ENCODE peak calls at places on chromosomes 1 and 21, in seven cellular contexts. O is HFF-Myc, F is psoas muscle, B is HEK293T, X is DMS79, Z is mucosa of gallbladder, M is esophagus muscularis mucosa. H is an unnamed sample.

GRCh38 chr1:85607126-85607912 is 26.8 kb downstream of the CCN1 start:
- DNase-seq in B (no peak), Z (peak), X (no peak), M (no peak), O (peak), F (no peak), H (peak)

GRCh38 chr1:28104866-28105467 is 16.6 kb upstream of the EYA3 start:
- DNase-seq in M (no peak), X (no peak), Z (peak), B (peak), F (no peak), O (no peak), H (peak)

GRCh38 chr1:77287535-77287934 is 5.7 kb downstream of the AK5 start:
- DNase-seq in X (no peak), Z (no peak), F (no peak), O (no peak), M (no peak), B (no peak), H (no peak)

GRCh38 chr1:112985123-112985522 is 29.1 kb upstream of the SLC16A1 start:
- DNase-seq in O (no peak), Z (no peak), M (no peak), X (no peak), F (no peak), B (no peak), H (no peak)

GRCh38 chr1:153397924-153398651 is 7.2 kb upstream of the S100A8 start:
- DNase-seq in O (no peak), Z (peak), X (no peak), B (no peak), F (no peak), M (peak), H (no peak)

GRCh38 chr1:9164537-9164910 is 35.6 kb upstream of the GPR157 start:
- DNase-seq in O (no peak), F (no peak), Z (no peak), M (no peak), X (no peak), B (no peak), H (no peak)

GRCh38 chr1:84450916-84451315 is 28.1 kb upstream of the RPF1 start:
- DNase-seq in O (no peak), F (no peak), X (no peak), M (no peak), Z (no peak), B (no peak), H (no peak)

GRCh38 chr1:109399326-109399957 is 1.7 kb upstream of the SORT1 start:
- DNase-seq in Z (peak), O (peak), F (no peak), B (peak), M (no peak), X (peak), H (peak)

GRCh38 chr1:61561666-61562065 is 163.3 kb downstream of the TM2D1 start:
- DNase-seq in Z (no peak), B (no peak), O (no peak), M (no peak), F (no peak), X (no peak), H (no peak)

GRCh38 chr21:45209046-45209445 is 78.6 kb downstream of the POFUT2 start:
- DNase-seq in M (no peak), O (peak), Z (no peak), F (no peak), X (no peak), B (no peak), H (no peak)

GRCh38 chr1:203628185-203628996 is 1.8 kb downstream of the ATP2B4 start:
- DNase-seq in B (peak), Z (no peak), F (peak), X (peak), O (no peak), M (no peak), H (peak)

GRCh38 chr1:53942149-53942957 is 3.1 kb downstream of the IFT25 start:
- DNase-seq in B (no peak), F (no peak), O (no peak), X (no peak), Z (no peak), M (no peak), H (no peak)

GRCh38 chr1:8293141-8293540 is 24.8 kb upstream of the SLC45A1 start:
- DNase-seq in O (no peak), X (no peak), M (no peak), F (no peak), Z (no peak), B (no peak), H (no peak)

GRCh38 chr21:26443291-26443690 is 129.8 kb downstream of the CYYR1 start:
- DNase-seq in X (no peak), Z (no peak), O (no peak), F (no peak), M (no peak), B (no peak), H (no peak)

GRCh38 chr1:151799179-151800022 is 5.8 kb downstream of the LINGO4 start:
- DNase-seq in B (no peak), F (no peak), O (no peak), M (no peak), X (no peak), Z (no peak), H (no peak)

GRCh38 chr1:231028676-231029075 is 11.4 kb downstream of the FAM89A start:
- DNase-seq in F (no peak), X (no peak), O (no peak), Z (no peak), B (no peak), M (peak), H (no peak)

GRCh38 chr1:162019006-162019405 is 4.7 kb downstream of the OLFML2B start:
- DNase-seq in M (no peak), B (no peak), X (peak), Z (peak), F (no peak), O (peak), H (no peak)

GRCh38 chr1:26387447-26387846 is 14.9 kb upstream of the ZNF683 start:
- DNase-seq in B (no peak), Z (no peak), X (no peak), F (no peak), O (peak), M (no peak), H (no peak)

GRCh38 chr21:42016364-42016985 is 6.3 kb upstream of the ZBTB21 start:
- DNase-seq in O (no peak), B (no peak), Z (no peak), M (no peak), F (no peak), X (no peak), H (no peak)

GRCh38 chr1:176998396-176998795 is 166.1 kb downstream of the ASTN1 start:
- DNase-seq in X (peak), B (no peak), F (no peak), Z (no peak), M (peak), O (no peak), H (no peak)

GRCh38 chr1:29503441-29503840 is 267.1 kb downstream of the PTPRU start:
- DNase-seq in O (no peak), F (no peak), Z (no peak), M (no peak), B (no peak), X (peak), H (no peak)

GRCh38 chr21:31781737-31782136 is 49.8 kb upstream of the SCAF4 start:
- DNase-seq in M (no peak), Z (peak), O (peak), X (peak), F (peak), B (peak), H (no peak)

GRCh38 chr1:94017155-94017829 is 103.7 kb downstream of the ABCA4 start:
- DNase-seq in Z (no peak), F (no peak), X (no peak), B (no peak), O (no peak), M (no peak), H (no peak)

GRCh38 chr1:115210302-115210711 is 121.0 kb upstream of the TSPAN2 start:
- DNase-seq in Z (no peak), X (no peak), M (no peak), F (no peak), O (peak), B (no peak), H (no peak)

GRCh38 chr1:42730988-42731387 is 9.0 kb downstream of the CLDN19 start:
- DNase-seq in M (no peak), Z (peak), B (no peak), X (no peak), F (no peak), O (no peak), H (no peak)

GRCh38 chr1:39622427-39622826 is 17.0 kb downstream of the HEYL start:
- DNase-seq in O (no peak), Z (no peak), M (no peak), X (no peak), B (no peak), F (no peak), H (no peak)

GRCh38 chr1:223401873-223402789 is 8.9 kb downstream of the CCDC185 start:
- DNase-seq in M (no peak), B (no peak), F (no peak), Z (no peak), X (no peak), O (no peak), H (no peak)

GRCh38 chr1:154433161-154433681 is 28.1 kb downstream of the IL6R start:
- DNase-seq in X (no peak), M (no peak), B (no peak), F (peak), O (no peak), Z (no peak), H (no peak)

GRCh38 chr21:32392880-32393676 is at the start of gene URB1:
- DNase-seq in B (peak), X (peak), F (peak), Z (peak), M (peak), O (no peak), H (peak)

GRCh38 chr1:180930687-180931086 is 18.0 kb downstream of the KIAA1614 start:
- DNase-seq in X (peak), B (no peak), Z (no peak), O (no peak), F (no peak), M (no peak), H (no peak)

GRCh38 chr1:3750716-3751115 is 1.5 kb upstream of the CCDC27 start:
- DNase-seq in X (no peak), F (no peak), O (no peak), M (no peak), B (no peak), Z (no peak), H (no peak)

GRCh38 chr21:38268859-38269566 is 12.2 kb downstream of the KCNJ15 start:
- DNase-seq in O (no peak), M (no peak), X (no peak), Z (no peak), B (no peak), F (no peak), H (no peak)

GRCh38 chr1:36962991-36963390 is 71.3 kb downstream of the GRIK3 start:
- DNase-seq in X (peak), M (no peak), F (no peak), Z (no peak), O (no peak), B (no peak), H (no peak)

GRCh38 chr1:21909787-21910503 is 27.2 kb downstream of the HSPG2 start:
- DNase-seq in B (no peak), M (no peak), Z (peak), O (no peak), F (peak), X (no peak), H (peak)

GRCh38 chr1:224353975-224354930 is 2.4 kb upstream of the CNIH4 start:
- DNase-seq in F (no peak), Z (no peak), B (no peak), M (no peak), O (no peak), X (no peak), H (no peak)

GRCh38 chr1:15966081-15966955 is 9.6 kb downstream of the ZBTB17 start:
- DNase-seq in Z (no peak), X (no peak), B (no peak), F (peak), O (no peak), M (no peak), H (no peak)

GRCh38 chr1:234863596-234863995 is 253.6 kb upstream of the IRF2BP2 start:
- DNase-seq in F (no peak), Z (no peak), M (no peak), B (no peak), O (no peak), X (no peak), H (no peak)

GRCh38 chr1:168465942-168466702 is 77.7 kb downstream of the XCL2 start:
- DNase-seq in F (peak), B (no peak), Z (peak), M (no peak), O (peak), X (peak), H (no peak)

GRCh38 chr1:115764541-115764940 is 4.0 kb downstream of the CASQ2 start:
- DNase-seq in X (peak), Z (no peak), O (peak), F (no peak), B (peak), M (peak), H (no peak)

H was measured in neuronal stem cell.